ENCODE peak calls at places on chromosomes 11 and 22, in five cellular contexts. One of them, this sample, is unnamed.

GRCh38 chr22:38176170-38176741 is 5.4 kb downstream of the PLA2G6 start:
- DNase-seq in H1: no peak
- DNase-seq in K562: no peak
- DNase-seq in GM12878: peak; percentile 65
- DNase-seq in HepG2: no peak
- DNase-seq in this sample: no peak

GRCh38 chr22:40668611-40669390 is 10.5 kb upstream of the MCHR1 start:
- DNase-seq in H1: no peak
- DNase-seq in K562: peak; percentile 40
- DNase-seq in GM12878: no peak
- DNase-seq in HepG2: peak; percentile 62
- DNase-seq in this sample: peak; percentile 31

GRCh38 chr11:122727101-122727929 is 71.8 kb downstream of the UBASH3B start:
- DNase-seq in H1: no peak
- DNase-seq in K562: no peak
- DNase-seq in GM12878: no peak
- DNase-seq in HepG2: no peak
- DNase-seq in this sample: no peak

GRCh38 chr11:67615455-67616430 is 9.0 kb downstream of the NDUFV1 start:
- DNase-seq in H1: no peak
- DNase-seq in K562: peak; percentile 48
- DNase-seq in GM12878: no peak
- DNase-seq in HepG2: peak; percentile 35
- DNase-seq in this sample: peak; percentile 41

GRCh38 chr11:100930185-100930778 is 199.3 kb downstream of the PGR start:
- DNase-seq in H1: no peak
- DNase-seq in K562: peak; percentile 33
- DNase-seq in GM12878: no peak
- DNase-seq in HepG2: peak; percentile 46
- DNase-seq in this sample: peak; percentile 47

GRCh38 chr11:131371791-131372104 is 1.3 kb downstream of the NTM start:
- DNase-seq in H1: no peak
- DNase-seq in K562: no peak
- DNase-seq in GM12878: no peak
- DNase-seq in HepG2: no peak
- DNase-seq in this sample: no peak

GRCh38 chr11:47148903-47149535 is 27.7 kb downstream of the ARFGAP2 start:
- DNase-seq in H1: no peak
- DNase-seq in K562: no peak
- DNase-seq in GM12878: no peak
- DNase-seq in HepG2: no peak
- DNase-seq in this sample: no peak

GRCh38 chr11:121340010-121340580 is 47.5 kb downstream of the SC5D start:
- DNase-seq in H1: no peak
- DNase-seq in K562: no peak
- DNase-seq in GM12878: no peak
- DNase-seq in HepG2: no peak
- DNase-seq in this sample: no peak

GRCh38 chr22:41557401-41558240 is 3.2 kb upstream of the CSDC2 start:
- DNase-seq in H1: no peak
- DNase-seq in K562: peak; percentile 44
- DNase-seq in GM12878: no peak
- DNase-seq in HepG2: peak; percentile 70
- DNase-seq in this sample: no peak

GRCh38 chr11:2755071-2755470 is 55.3 kb upstream of the KCNQ1OT1 start:
- DNase-seq in H1: no peak
- DNase-seq in K562: no peak
- DNase-seq in GM12878: no peak
- DNase-seq in HepG2: no peak
- DNase-seq in this sample: no peak

GRCh38 chr11:102886999-102887398 is 12.2 kb upstream of the MMP12 start:
- DNase-seq in H1: no peak
- DNase-seq in K562: no peak
- DNase-seq in GM12878: no peak
- DNase-seq in HepG2: no peak
- DNase-seq in this sample: no peak

GRCh38 chr11:637593-638507 is 781 bp downstream of the DRD4 start:
- DNase-seq in H1: no peak
- DNase-seq in K562: no peak
- DNase-seq in GM12878: no peak
- DNase-seq in HepG2: no peak
- DNase-seq in this sample: no peak

GRCh38 chr22:44999687-45000086 is 10.1 kb downstream of the PHF21B start:
- DNase-seq in H1: no peak
- DNase-seq in K562: no peak
- DNase-seq in GM12878: no peak
- DNase-seq in HepG2: no peak
- DNase-seq in this sample: no peak

GRCh38 chr22:29621761-29622526 is 18.5 kb downstream of the NF2 start:
- DNase-seq in H1: no peak
- DNase-seq in K562: no peak
- DNase-seq in GM12878: no peak
- DNase-seq in HepG2: peak; percentile 19
- DNase-seq in this sample: peak; percentile 91

GRCh38 chr11:133343951-133344350 is 188.3 kb downstream of the OPCML start:
- DNase-seq in H1: no peak
- DNase-seq in K562: no peak
- DNase-seq in GM12878: no peak
- DNase-seq in HepG2: no peak
- DNase-seq in this sample: no peak

GRCh38 chr22:36081023-36081431 is 52.4 kb upstream of the RBFOX2 start:
- DNase-seq in H1: no peak
- DNase-seq in K562: peak; percentile 11
- DNase-seq in GM12878: no peak
- DNase-seq in HepG2: no peak
- DNase-seq in this sample: no peak

GRCh38 chr22:46937939-46938338 is 175.5 kb downstream of the TBC1D22A start:
- DNase-seq in H1: no peak
- DNase-seq in K562: no peak
- DNase-seq in GM12878: no peak
- DNase-seq in HepG2: no peak
- DNase-seq in this sample: no peak

GRCh38 chr22:39317756-39318506 is 1.5 kb downstream of the RPL3 start:
- DNase-seq in H1: no peak
- DNase-seq in K562: no peak
- DNase-seq in GM12878: no peak
- DNase-seq in HepG2: no peak
- DNase-seq in this sample: no peak

GRCh38 chr11:65478411-65479183 is 20.2 kb upstream of the MALAT1 start:
- DNase-seq in H1: no peak
- DNase-seq in K562: peak; percentile 86
- DNase-seq in GM12878: no peak
- DNase-seq in HepG2: no peak
- DNase-seq in this sample: no peak

DNA sequence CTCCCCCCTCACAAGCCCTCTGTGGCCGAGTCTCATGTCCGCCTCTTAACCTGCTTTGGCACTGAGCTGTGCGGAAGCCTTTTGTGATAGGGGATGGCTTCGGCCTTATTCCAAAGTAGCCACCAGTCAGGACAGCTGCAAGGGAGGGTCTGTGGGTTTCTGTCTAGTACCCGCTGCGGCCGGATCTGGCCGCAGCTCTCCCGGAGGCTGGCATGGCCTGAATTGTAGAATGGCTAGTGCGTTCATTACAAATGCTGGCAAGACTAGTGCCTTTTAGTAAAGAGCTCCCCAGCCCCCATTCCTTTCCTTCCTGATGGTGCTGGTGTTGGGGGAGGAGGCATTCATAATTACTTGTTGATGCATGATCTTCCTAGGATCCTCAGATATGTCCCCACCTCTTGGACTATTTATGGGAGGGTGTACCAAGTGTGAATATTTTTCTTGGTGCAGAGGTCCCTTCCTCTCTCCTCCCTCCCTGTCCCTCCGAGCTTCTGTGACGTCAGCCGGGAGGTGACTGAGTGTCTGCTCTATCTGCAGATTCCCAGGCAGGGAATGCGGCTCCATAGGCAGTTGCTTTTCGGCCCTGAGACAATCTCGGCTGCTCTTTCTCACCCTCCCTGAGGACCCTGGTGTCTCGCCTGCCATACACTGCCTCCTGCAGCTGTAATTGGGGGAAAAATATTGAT is 108.7 kb upstream of the E2F8 start:
- DNase-seq in H1: no peak
- DNase-seq in K562: no peak
- DNase-seq in GM12878: no peak
- DNase-seq in HepG2: no peak
- DNase-seq in this sample: no peak
- TF ChIP-seq SRF in H1: no peak
- TF ChIP-seq SRF in K562: no peak
- TF ChIP-seq SRF in GM12878: no peak
- TF ChIP-seq SRF in HepG2: no peak
- TF ChIP-seq SRF in this sample: no peak

GRCh38 chr11:12177739-12178338 is 67.4 kb downstream of the MICAL2 start:
- DNase-seq in H1: no peak
- DNase-seq in K562: no peak
- DNase-seq in GM12878: no peak
- DNase-seq in HepG2: no peak
- DNase-seq in this sample: no peak

GRCh38 chr11:12173111-12173510 is 62.7 kb downstream of the MICAL2 start:
- DNase-seq in H1: no peak
- DNase-seq in K562: no peak
- DNase-seq in GM12878: no peak
- DNase-seq in HepG2: no peak
- DNase-seq in this sample: no peak

GRCh38 chr11:12174145-12175143 is 64.1 kb downstream of the MICAL2 start:
- DNase-seq in H1: no peak
- DNase-seq in K562: no peak
- DNase-seq in GM12878: peak; percentile 81
- DNase-seq in HepG2: no peak
- DNase-seq in this sample: no peak

GRCh38 chr11:12172493-12173013 is 62.2 kb downstream of the MICAL2 start:
- DNase-seq in H1: no peak
- DNase-seq in K562: peak; percentile 53
- DNase-seq in GM12878: no peak
- DNase-seq in HepG2: no peak
- DNase-seq in this sample: no peak

GRCh38 chr11:12175694-12176241 is 65.4 kb downstream of the MICAL2 start:
- DNase-seq in H1: no peak
- DNase-seq in K562: no peak
- DNase-seq in GM12878: no peak
- DNase-seq in HepG2: no peak
- DNase-seq in this sample: peak; percentile 81
- TF ChIP-seq SRF in H1: no peak
- TF ChIP-seq SRF in K562: no peak
- TF ChIP-seq SRF in GM12878: no peak
- TF ChIP-seq SRF in HepG2: no peak
- TF ChIP-seq SRF in this sample: peak; percentile 62

DNA sequence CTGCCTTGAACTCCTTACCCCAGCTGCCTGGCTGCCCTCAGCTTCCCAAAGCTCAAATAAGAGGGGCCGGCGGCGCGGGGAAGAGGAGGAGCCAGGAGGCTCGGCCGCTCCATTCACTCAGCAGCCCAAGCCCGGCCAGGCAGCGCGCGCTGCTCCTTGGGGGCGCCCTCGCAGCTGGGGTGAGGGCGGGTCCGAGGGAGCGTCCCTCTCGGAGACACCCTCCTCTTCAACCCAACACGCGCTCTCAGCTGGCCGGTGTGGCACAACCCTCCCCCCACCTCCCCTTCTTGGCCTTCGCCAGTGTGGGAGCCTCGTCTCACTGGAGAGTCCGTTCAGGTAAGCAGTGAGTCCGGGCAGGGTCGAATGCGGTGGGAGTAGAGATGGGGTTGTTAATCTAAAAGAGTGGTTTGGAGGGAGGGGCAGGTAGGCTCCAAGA is at the start of gene WT1:
- DNase-seq in H1: no peak
- DNase-seq in K562: peak; percentile 84
- DNase-seq in GM12878: no peak
- DNase-seq in HepG2: no peak
- DNase-seq in this sample: no peak
- TF ChIP-seq SRF in H1: no peak
- TF ChIP-seq SRF in K562: no peak
- TF ChIP-seq SRF in GM12878: no peak
- TF ChIP-seq SRF in HepG2: no peak
- TF ChIP-seq SRF in this sample: no peak

DNA sequence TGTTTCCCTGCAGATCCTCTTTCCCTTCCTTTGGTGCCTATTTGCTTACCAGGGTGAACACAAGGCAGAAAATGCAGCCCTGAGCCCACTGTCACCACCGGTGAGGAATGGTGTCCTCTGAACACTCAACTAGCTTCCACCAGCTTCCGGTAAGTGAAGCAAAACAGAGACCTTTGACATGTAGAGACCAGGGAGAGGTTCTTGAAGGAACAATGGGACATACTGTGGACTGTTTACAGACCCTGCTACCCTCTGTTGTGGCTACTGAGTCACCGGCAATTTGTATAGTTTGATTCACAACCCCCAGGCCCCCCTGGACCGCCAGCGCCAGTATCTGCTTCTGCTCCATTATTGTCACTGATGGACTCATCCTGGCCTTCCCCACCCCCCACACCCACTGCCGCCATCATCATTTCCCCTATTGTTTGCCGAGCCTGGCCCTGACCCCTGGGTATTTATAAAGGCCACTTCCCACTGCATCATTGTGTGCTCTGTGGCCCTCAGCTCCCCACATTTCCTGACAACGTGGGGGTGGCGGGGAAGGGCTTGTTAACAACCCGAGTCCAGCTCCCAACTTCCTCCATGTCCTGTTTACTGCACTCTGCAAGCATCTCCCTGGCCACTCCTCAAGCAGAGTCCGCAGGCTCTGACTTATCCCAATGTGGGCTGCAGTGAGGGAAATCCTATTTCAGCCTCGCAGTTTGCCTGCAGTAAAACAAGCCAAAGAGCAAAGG is 252.9 kb downstream of the ETS1 start:
- DNase-seq in H1: no peak
- DNase-seq in K562: no peak
- DNase-seq in GM12878: no peak
- DNase-seq in HepG2: peak; percentile 79
- DNase-seq in this sample: no peak
- TF ChIP-seq SRF in H1: no peak
- TF ChIP-seq SRF in K562: no peak
- TF ChIP-seq SRF in GM12878: no peak
- TF ChIP-seq SRF in HepG2: no peak
- TF ChIP-seq SRF in this sample: no peak

GRCh38 chr11:76670475-76671235 is at the start of gene LRRC32:
- DNase-seq in H1: no peak
- DNase-seq in K562: peak; percentile 60
- DNase-seq in GM12878: no peak
- DNase-seq in HepG2: no peak
- DNase-seq in this sample: no peak
- TF ChIP-seq SRF in H1: no peak
- TF ChIP-seq SRF in K562: no peak
- TF ChIP-seq SRF in GM12878: no peak
- TF ChIP-seq SRF in HepG2: no peak
- TF ChIP-seq SRF in this sample: no peak

DNA sequence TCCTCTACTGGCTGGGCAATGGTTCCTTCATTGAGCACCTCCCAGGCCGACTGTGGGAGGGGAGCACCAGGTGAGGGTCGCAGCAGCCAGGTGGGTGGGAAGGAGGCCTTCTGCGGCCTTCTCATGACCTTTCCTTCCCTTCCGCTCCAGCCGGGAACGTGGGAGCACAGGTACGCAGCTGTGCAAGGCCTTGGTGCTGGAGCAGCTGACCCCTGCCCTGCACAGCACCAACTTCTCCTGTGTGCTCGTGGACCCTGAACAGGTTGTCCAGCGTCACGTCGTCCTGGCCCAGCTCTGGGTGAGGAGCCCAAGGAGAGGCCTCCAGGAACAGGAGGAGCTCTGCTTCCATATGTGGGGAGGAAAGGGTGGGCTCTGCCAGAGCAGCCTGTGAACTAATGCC is 2.5 kb downstream of the IL18BP start:
- DNase-seq in H1: no peak
- DNase-seq in K562: no peak
- DNase-seq in GM12878: no peak
- DNase-seq in HepG2: no peak
- DNase-seq in this sample: no peak
- TF ChIP-seq SRF in H1: no peak
- TF ChIP-seq SRF in K562: no peak
- TF ChIP-seq SRF in GM12878: no peak
- TF ChIP-seq SRF in HepG2: no peak
- TF ChIP-seq SRF in this sample: no peak

GRCh38 chr11:35163209-35163608 is 24.2 kb downstream of the CD44 start:
- DNase-seq in H1: no peak
- DNase-seq in K562: no peak
- DNase-seq in GM12878: no peak
- DNase-seq in HepG2: no peak
- DNase-seq in this sample: no peak
- TF ChIP-seq SRF in H1: no peak
- TF ChIP-seq SRF in K562: no peak
- TF ChIP-seq SRF in GM12878: no peak
- TF ChIP-seq SRF in HepG2: no peak
- TF ChIP-seq SRF in this sample: no peak